ENCODE peak calls at places on chromosomes 1 and 21, in ten cellular contexts. X, Z, B, D, C, L, Q, S, U and M are unnamed samples.

GRCh38 chr1:243855616-243856318 is 5.7 kb upstream of the AKT3 start:
- DNase-seq in X (no peak), Z (no peak), B (no peak), D (no peak), C (peak), L (no peak), Q (no peak), S (no peak), U (no peak), M (no peak)

GRCh38 chr1:161215079-161215478 is at the start of gene FCER1G:
- DNase-seq in X (no peak), Z (peak), B (peak), D (no peak), C (no peak), L (no peak), Q (peak), S (no peak), U (no peak), M (peak)

GRCh38 chr1:230495891-230496385 is 69.8 kb upstream of the PGBD5 start:
- DNase-seq in X (no peak), Z (no peak), B (no peak), D (no peak), C (no peak), L (no peak), Q (no peak), S (no peak), U (no peak), M (peak)

GRCh38 chr1:119449964-119450363 is 35.0 kb downstream of the HSD3B2 start:
- DNase-seq in X (no peak), Z (no peak), B (no peak), D (no peak), C (peak), L (no peak), Q (no peak), S (no peak), U (no peak), M (no peak)

GRCh38 chr1:66679140-66679539 is 73.1 kb upstream of the DYNLT5 start:
- DNase-seq in X (no peak), Z (no peak), B (no peak), D (no peak), C (no peak), L (no peak), Q (no peak), S (no peak), U (no peak), M (no peak)

GRCh38 chr1:35876988-35877387 is 6.0 kb upstream of the AGO1 start:
- DNase-seq in X (no peak), Z (no peak), B (no peak), D (peak), C (peak), L (no peak), Q (no peak), S (no peak), U (no peak), M (no peak)

GRCh38 chr21:44696572-44696971 is 400 bp upstream of the KRTAP10-12 start:
- DNase-seq in X (no peak), Z (no peak), B (no peak), D (no peak), C (peak), L (no peak), Q (no peak), S (no peak), U (no peak), M (peak)

GRCh38 chr1:236748471-236748870 is 46.6 kb upstream of the MTR start:
- DNase-seq in X (no peak), Z (no peak), B (no peak), D (no peak), C (no peak), L (no peak), Q (no peak), S (no peak), U (no peak), M (no peak)

GRCh38 chr1:18597159-18598042 is 33.2 kb upstream of the PAX7 start:
- DNase-seq in X (peak), Z (peak), B (no peak), D (peak), C (peak), L (peak), Q (peak), S (peak), U (no peak), M (peak)

GRCh38 chr1:9233241-9233941 is 1.2 kb upstream of the H6PD start:
- DNase-seq in X (no peak), Z (peak), B (peak), D (peak), C (no peak), L (peak), Q (no peak), S (no peak), U (no peak), M (peak)

GRCh38 chr1:167083066-167083682 is 7.0 kb downstream of the GPA33 start:
- DNase-seq in X (no peak), Z (no peak), B (no peak), D (no peak), C (no peak), L (no peak), Q (no peak), S (no peak), U (peak), M (no peak)

GRCh38 chr1:43267291-43267805 is 2.4 kb upstream of the TMEM125 start:
- DNase-seq in X (no peak), Z (no peak), B (no peak), D (peak), C (no peak), L (no peak), Q (no peak), S (no peak), U (no peak), M (no peak)

GRCh38 chr1:64917328-64917861 is 49.0 kb downstream of the JAK1 start:
- DNase-seq in X (no peak), Z (peak), B (no peak), D (peak), C (peak), L (peak), Q (no peak), S (no peak), U (no peak), M (peak)

GRCh38 chr1:59105548-59106507 is 191.1 kb upstream of the FGGY start:
- DNase-seq in X (no peak), Z (peak), B (no peak), D (no peak), C (no peak), L (no peak), Q (no peak), S (no peak), U (no peak), M (no peak)

GRCh38 chr1:28064064-28064463 is 24.3 kb downstream of the EYA3 start:
- DNase-seq in X (no peak), Z (no peak), B (no peak), D (peak), C (no peak), L (no peak), Q (no peak), S (no peak), U (no peak), M (no peak)

GRCh38 chr1:210332719-210333398 is 4.2 kb downstream of the HHAT start:
- DNase-seq in X (peak), Z (no peak), B (no peak), D (no peak), C (no peak), L (no peak), Q (peak), S (no peak), U (no peak), M (no peak)

GRCh38 chr1:114828251-114828650 is 26.4 kb upstream of the SYCP1 start:
- DNase-seq in X (no peak), Z (no peak), B (no peak), D (peak), C (peak), L (no peak), Q (no peak), S (no peak), U (no peak), M (no peak)

GRCh38 chr1:193355179-193355578 is 168.8 kb upstream of the B3GALT2 start:
- DNase-seq in X (no peak), Z (no peak), B (no peak), D (peak), C (no peak), L (peak), Q (no peak), S (no peak), U (peak), M (no peak)

GRCh38 chr1:110673805-110674336 is 869 bp downstream of the KCNA3 start:
- DNase-seq in X (peak), Z (peak), B (no peak), D (no peak), C (no peak), L (no peak), Q (no peak), S (peak), U (no peak), M (no peak)

GRCh38 chr1:209704584-209704983 is at the start of gene HSD11B1:
- DNase-seq in X (no peak), Z (peak), B (peak), D (peak), C (no peak), L (no peak), Q (no peak), S (no peak), U (no peak), M (peak)

GRCh38 chr1:205186191-205186590 is 25.3 kb downstream of the DSTYK start:
- DNase-seq in X (no peak), Z (no peak), B (no peak), D (no peak), C (no peak), L (no peak), Q (no peak), S (no peak), U (no peak), M (no peak)